ENCODE peak calls at places on chromosomes 5 and 9, in nine cellular contexts. P is astrocyte of the cerebellum; A is stimulated activated CD4-positive, alpha-beta T cell treated with anti-CD3 and anti-CD28 coated beads, Interleukin-12 subunit alpha, Interleukin-12 subunit beta, amount 100 ng/mL, for 24 hours; D is upper lobe of right lung; V is DMS79; I is KBM-7; Q is NCI-H1105; K is cardiac fibroblast; H is BJ. M is an unnamed sample.

GRCh38 chr5:150377964-150378694 is 20.6 kb downstream of the TCOF1 start:
- DNase-seq in K (peak; percentile 89), D (no peak), A (no peak), Q (no peak), P (peak; percentile 64), I (no peak), V (no peak), H (peak; percentile 95), M (no peak)

GRCh38 chr5:171667341-171668096 is 118.1 kb upstream of the SMIM23 start:
- DNase-seq in V (no peak), D (no peak), I (no peak), A (no peak), Q (no peak), H (peak; percentile 46), K (peak; percentile 79), P (peak; percentile 94), M (no peak)

GRCh38 chr5:132486318-132487094 is 4.1 kb downstream of the IRF1 start:
- DNase-seq in A (no peak), D (peak; percentile 54), P (no peak), I (no peak), H (no peak), K (no peak), V (no peak), Q (no peak), M (no peak)

GRCh38 chr5:176817864-176818377 is 7.6 kb downstream of the UNC5A start:
- DNase-seq in P (no peak), D (no peak), V (no peak), I (peak; percentile 52), A (peak; percentile 16), H (no peak), K (peak; percentile 13), Q (no peak), M (peak; percentile 46)

GRCh38 chr9:129316281-129317030 is 138.4 kb upstream of the IER5L start:
- DNase-seq in D (peak; percentile 40), P (no peak), Q (no peak), I (no peak), H (no peak), V (no peak), K (no peak), A (no peak), M (no peak)

GRCh38 chr9:113343732-113344231 is 3.7 kb upstream of the WDR31 start:
- DNase-seq in H (no peak), V (peak; percentile 90), K (peak; percentile 94), P (peak; percentile 29), D (peak; percentile 64), A (no peak), I (peak; percentile 83), Q (peak; percentile 78), M (peak; percentile 82)

GRCh38 chr9:133682961-133683493 is 46.9 kb downstream of the DBH start:
- DNase-seq in P (no peak), K (no peak), A (no peak), I (no peak), Q (no peak), V (no peak), H (no peak), D (no peak), M (no peak)

GRCh38 chr5:122999947-123000563 is 36.5 kb downstream of the PPIC start:
- DNase-seq in H (no peak), P (peak; percentile 4), I (peak; percentile 45), V (no peak), A (no peak), D (peak; percentile 64), Q (no peak), K (peak; percentile 59), M (no peak)

GRCh38 chr5:78587081-78587774 is 61.3 kb downstream of the LHFPL2 start:
- DNase-seq in Q (no peak), A (no peak), I (no peak), D (no peak), P (no peak), K (no peak), V (no peak), H (no peak), M (no peak)

GRCh38 chr5:143432658-143433239 is 29.3 kb upstream of the NR3C1 start:
- DNase-seq in V (no peak), K (no peak), D (no peak), P (no peak), A (no peak), Q (no peak), I (no peak), H (peak; percentile 37), M (no peak)

GRCh38 chr5:136066705-136067271 is 38.0 kb downstream of the TGFBI start:
- DNase-seq in V (no peak), Q (no peak), I (no peak), K (peak; percentile 71), H (no peak), A (no peak), P (no peak), D (no peak), M (no peak)

GRCh38 chr9:72351538-72352453 is 13.2 kb downstream of the ZFAND5 start:
- DNase-seq in V (no peak), A (no peak), H (no peak), K (no peak), D (no peak), P (no peak), I (no peak), Q (no peak), M (no peak)

GRCh38 chr5:105428461-105429129 is 1866.0 kb upstream of the NUDT12 start:
- DNase-seq in I (no peak), D (no peak), Q (no peak), H (no peak), P (no peak), K (no peak), V (no peak), A (no peak), M (no peak)

GRCh38 chr5:60577116-60577515 is 122.8 kb downstream of the DEPDC1B start:
- DNase-seq in P (no peak), K (peak; percentile 12), A (no peak), Q (no peak), V (no peak), H (no peak), D (no peak), I (no peak), M (no peak)

GRCh38 chr9:69380301-69380700 is 55.3 kb downstream of the ENTREP1 start:
- DNase-seq in Q (no peak), V (no peak), P (no peak), A (no peak), D (no peak), H (no peak), I (no peak), K (no peak), M (no peak)

GRCh38 chr9:136031094-136031493 is 64.0 kb downstream of the NACC2 start:
- DNase-seq in D (no peak), I (no peak), H (no peak), K (no peak), P (no peak), A (no peak), Q (no peak), V (no peak), M (no peak)

GRCh38 chr5:91712718-91713117 is 329.6 kb upstream of the ARRDC3 start:
- DNase-seq in Q (no peak), H (no peak), P (no peak), K (no peak), I (no peak), A (no peak), D (no peak), V (no peak), M (no peak)

GRCh38 chr5:107671742-107672211 is 1.0 kb upstream of the EFNA5 start:
- DNase-seq in K (no peak), Q (peak; percentile 18), A (no peak), V (no peak), P (no peak), I (peak; percentile 37), H (no peak), D (no peak), M (peak; percentile 14)

GRCh38 chr5:132979367-132979935 is 16.0 kb upstream of the AFF4 start:
- DNase-seq in V (no peak), P (no peak), Q (no peak), K (no peak), D (no peak), I (peak; percentile 28), A (no peak), H (no peak), M (no peak)

GRCh38 chr9:83061036-83061435 is 1.9 kb downstream of the RASEF start:
- DNase-seq in P (no peak), K (no peak), I (no peak), A (no peak), V (no peak), H (no peak), D (no peak), Q (no peak), M (no peak)

GRCh38 chr9:98339987-98340564 is 84.6 kb upstream of the TBC1D2 start:
- DNase-seq in K (no peak), V (no peak), P (no peak), H (no peak), Q (no peak), I (no peak), D (no peak), A (no peak), M (no peak)

GRCh38 chr9:113350338-113350672 is 964 bp downstream of the BSPRY start:
- DNase-seq in D (no peak), P (no peak), H (no peak), A (no peak), Q (no peak), V (no peak), I (no peak), K (no peak), M (peak; percentile 38)

GRCh38 chr9:26548766-26549290 is 343.8 kb downstream of the CAAP1 start:
- DNase-seq in D (no peak), Q (no peak), A (no peak), V (no peak), K (no peak), P (no peak), I (no peak), H (no peak), M (no peak)

GRCh38 chr5:81214848-81215247 is 18.3 kb upstream of the CKMT2 start:
- DNase-seq in P (no peak), I (no peak), V (no peak), D (no peak), A (no peak), K (no peak), H (no peak), Q (no peak), M (no peak)

M was measured in Kasumi-1.